ENCODE peak calls at places on chromosome 18, in six cellular contexts. X is neuronal stem cell, H is IMR-90, W is mesenchymal stem cell, R is trophoblast cell, C is H1. I is an unnamed sample.

GRCh38 chr18:58466636-58467205 is 162.2 kb downstream of the ALPK2 start:
- DNase-seq in X (no peak), H (no peak), W (no peak), R (no peak), C (no peak), I (no peak)

GRCh38 chr18:8260319-8260718 is 348.9 kb upstream of the RAB12 start:
- DNase-seq in X (no peak), H (peak), W (no peak), R (peak), C (no peak), I (peak)

GRCh38 chr18:22377769-22378168 is 39.9 kb downstream of the CTAGE1 start:
- DNase-seq in X (no peak), H (no peak), W (no peak), R (no peak), C (no peak), I (no peak)

GRCh38 chr18:79496978-79497637 is 101.4 kb downstream of the NFATC1 start:
- DNase-seq in X (no peak), H (peak), W (peak), R (no peak), C (no peak), I (no peak)

GRCh38 chr18:57901819-57902600 is 98.9 kb upstream of the ATP8B1 start:
- DNase-seq in X (no peak), H (peak), W (no peak), R (peak), C (no peak), I (no peak)

GRCh38 chr18:58522157-58522556 is 106.7 kb downstream of the ALPK2 start:
- DNase-seq in X (no peak), H (no peak), W (no peak), R (no peak), C (no peak), I (no peak)

GRCh38 chr18:68262697-68263293 is 452.1 kb downstream of the TMX3 start:
- DNase-seq in X (no peak), H (peak), W (peak), R (peak), C (no peak), I (no peak)

GRCh38 chr18:12811191-12811950 is 72.7 kb downstream of the PTPN2 start:
- DNase-seq in X (no peak), H (peak), W (no peak), R (peak), C (no peak), I (no peak)

GRCh38 chr18:51480562-51481261 is 283.2 kb upstream of the MEX3C start:
- DNase-seq in X (no peak), H (no peak), W (no peak), R (no peak), C (no peak), I (no peak)

GRCh38 chr18:24934231-24934932 is 417.6 kb downstream of the ZNF521 start:
- DNase-seq in X (no peak), H (no peak), W (no peak), R (no peak), C (no peak), I (no peak)

GRCh38 chr18:35097763-35098162 is 56.5 kb downstream of the MAPRE2 start:
- DNase-seq in X (no peak), H (no peak), W (no peak), R (no peak), C (no peak), I (no peak)

GRCh38 chr18:59517446-59518171 is 158.5 kb upstream of the LMAN1 start:
- DNase-seq in X (peak), H (peak), W (peak), R (peak), C (no peak), I (no peak)

GRCh38 chr18:33051397-33051796 is 278.6 kb upstream of the KLHL14 start:
- DNase-seq in X (no peak), H (no peak), W (peak), R (no peak), C (no peak), I (no peak)

GRCh38 chr18:1751249-1751648 is 820.1 kb downstream of the METTL4 start:
- DNase-seq in X (no peak), H (no peak), W (no peak), R (no peak), C (no peak), I (no peak)

GRCh38 chr18:64275593-64276309 is 126.9 kb upstream of the LINC00305 start:
- DNase-seq in X (no peak), H (no peak), W (no peak), R (no peak), C (no peak), I (no peak)
- H3K14ac ChIP-seq in X (no peak), H (no peak), W (no peak), R (no peak), C (no peak), I (no peak)

GRCh38 chr18:26714739-26715138 is 150.8 kb downstream of the AQP4 start:
- DNase-seq in X (no peak), H (no peak), W (no peak), R (no peak), C (no peak), I (no peak)
- H2BK120ac ChIP-seq in X (no peak), H (no peak), W (no peak), R (no peak), C (no peak), I (no peak)

DNA sequence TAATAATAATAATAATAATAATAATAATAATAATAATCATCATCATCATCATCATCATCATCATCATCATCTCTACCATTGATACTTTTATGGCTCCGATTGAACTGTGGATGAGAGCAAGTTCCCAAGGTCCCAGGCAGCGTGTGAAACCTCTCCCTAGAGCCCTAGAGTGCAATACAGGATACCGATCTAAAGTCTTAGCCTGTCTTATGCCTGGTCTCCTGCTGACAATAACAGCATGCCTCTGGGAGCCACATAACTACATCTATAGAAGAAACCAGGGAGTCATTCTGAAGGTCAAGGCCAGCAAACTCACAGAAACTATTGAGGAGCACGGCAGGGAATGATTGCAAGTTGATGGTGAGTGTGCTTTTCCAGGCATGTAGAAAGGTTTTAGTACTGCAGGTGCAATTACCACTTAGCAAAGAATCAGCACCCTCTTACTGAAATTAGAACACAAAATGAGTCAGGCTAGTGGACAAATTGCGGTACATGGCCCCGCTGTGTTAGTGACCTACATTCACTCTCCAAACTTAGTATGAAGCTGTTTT is 457.2 kb upstream of the CDH20 start:
- DNase-seq in X (no peak), H (no peak), W (no peak), R (no peak), C (no peak), I (no peak)
- H3K14ac ChIP-seq in X (no peak), H (no peak), W (no peak), R (no peak), C (no peak), I (no peak)

GRCh38 chr18:48802543-48803428 is 148.0 kb downstream of the SMAD7 start:
- DNase-seq in X (no peak), H (no peak), W (no peak), R (peak), C (no peak), I (peak)

GRCh38 chr18:48803518-48803917 is 147.2 kb downstream of the SMAD7 start:
- DNase-seq in X (no peak), H (no peak), W (no peak), R (no peak), C (no peak), I (peak)

GRCh38 chr18:48800877-48801727 is 149.7 kb downstream of the SMAD7 start:
- DNase-seq in X (no peak), H (peak), W (peak), R (no peak), C (no peak), I (peak)

GRCh38 chr18:48800479-48800876 is 150.3 kb downstream of the SMAD7 start:
- DNase-seq in X (no peak), H (no peak), W (no peak), R (no peak), C (no peak), I (peak)

GRCh38 chr18:48801728-48802542 is 148.8 kb downstream of the SMAD7 start:
- DNase-seq in X (no peak), H (no peak), W (no peak), R (peak), C (no peak), I (peak)
- H2BK120ac ChIP-seq in X (no peak), H (peak), W (no peak), R (peak), C (no peak), I (no peak)

DNA sequence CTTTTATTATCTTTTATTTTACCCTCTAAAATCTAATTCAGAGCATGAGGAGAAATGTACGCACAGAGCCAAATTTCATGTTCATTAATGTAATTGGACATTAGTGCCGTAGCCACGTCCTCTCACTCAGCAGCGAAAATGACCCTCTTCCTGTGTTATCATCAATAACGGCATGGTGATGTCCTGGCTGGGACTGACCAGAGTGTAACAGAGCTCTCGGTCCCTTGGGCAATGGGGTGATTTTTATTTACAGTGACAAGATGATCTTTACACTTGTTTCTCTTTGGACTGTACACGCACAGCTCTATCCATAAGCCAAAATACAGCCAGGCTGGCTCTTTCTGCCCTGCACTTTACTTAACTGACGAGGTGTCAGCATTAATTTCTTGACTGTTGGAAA is 308.1 kb upstream of the PIK3C3 start:
- DNase-seq in X (no peak), H (no peak), W (no peak), R (no peak), C (no peak), I (no peak)
- H3K14ac ChIP-seq in X (no peak), H (no peak), W (no peak), R (no peak), C (no peak), I (no peak)

GRCh38 chr18:56060967-56061541 is 473.1 kb upstream of the TCF4 start:
- DNase-seq in X (no peak), H (no peak), W (no peak), R (no peak), C (no peak), I (no peak)
- H2BK120ac ChIP-seq in X (no peak), H (no peak), W (no peak), R (no peak), C (no peak), I (no peak)

GRCh38 chr18:3594760-3595241 is 144.8 kb downstream of the TGIF1 start:
- DNase-seq in X (no peak), H (peak), W (peak), R (peak), C (no peak), I (no peak)
- H3K14ac ChIP-seq in X (no peak), H (peak), W (no peak), R (peak), C (no peak), I (no peak)

GRCh38 chr18:519019-519879 is 18.7 kb upstream of the COLEC12 start:
- DNase-seq in X (no peak), H (peak), W (peak), R (peak), C (no peak), I (no peak)

GRCh38 chr18:524496-524895 is 24.0 kb upstream of the COLEC12 start:
- DNase-seq in X (no peak), H (peak), W (peak), R (no peak), C (no peak), I (no peak)

GRCh38 chr18:526681-527080 is 26.2 kb upstream of the COLEC12 start:
- DNase-seq in X (no peak), H (no peak), W (no peak), R (no peak), C (no peak), I (no peak)

GRCh38 chr18:527136-527535 is 26.6 kb upstream of the COLEC12 start:
- DNase-seq in X (no peak), H (peak), W (no peak), R (no peak), C (no peak), I (no peak)

DNA sequence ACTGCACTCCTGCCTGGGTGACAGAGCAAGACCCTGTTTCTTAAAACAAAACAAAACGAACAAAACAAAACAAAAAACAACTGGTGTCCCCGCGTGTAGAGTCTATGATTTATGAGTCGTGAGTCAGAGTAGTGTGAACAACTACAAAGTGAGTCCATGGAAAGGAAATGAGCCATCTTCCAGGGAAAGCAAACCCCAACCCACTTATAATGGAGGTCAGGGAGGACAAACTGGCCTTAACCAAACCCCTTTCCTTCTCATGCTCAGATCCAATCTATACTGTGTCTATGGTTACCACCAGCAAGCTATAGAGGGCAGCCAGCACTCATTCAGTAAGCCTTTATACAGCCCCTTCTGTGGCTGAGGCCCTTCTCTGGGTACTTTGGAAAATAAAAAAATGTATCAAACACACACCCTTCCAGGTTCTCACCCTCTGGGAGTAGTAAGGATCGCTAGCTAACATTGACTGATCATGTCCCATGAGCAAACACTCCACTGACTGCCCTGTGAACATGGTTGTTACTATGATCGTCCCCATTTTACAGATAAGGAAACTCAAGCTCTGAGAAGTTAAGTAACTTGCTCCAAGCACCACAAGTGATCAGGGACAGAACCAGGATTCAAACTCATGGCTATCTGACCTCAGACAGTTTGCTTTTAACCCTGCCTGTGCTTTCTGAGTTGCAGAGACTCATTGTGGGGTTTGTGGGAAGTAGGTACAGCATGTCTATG is 24.7 kb upstream of the COLEC12 start:
- DNase-seq in X (no peak), H (peak), W (peak), R (no peak), C (no peak), I (no peak)
- H2BK120ac ChIP-seq in X (no peak), H (peak), W (no peak), R (no peak), C (no peak), I (no peak)

DNA sequence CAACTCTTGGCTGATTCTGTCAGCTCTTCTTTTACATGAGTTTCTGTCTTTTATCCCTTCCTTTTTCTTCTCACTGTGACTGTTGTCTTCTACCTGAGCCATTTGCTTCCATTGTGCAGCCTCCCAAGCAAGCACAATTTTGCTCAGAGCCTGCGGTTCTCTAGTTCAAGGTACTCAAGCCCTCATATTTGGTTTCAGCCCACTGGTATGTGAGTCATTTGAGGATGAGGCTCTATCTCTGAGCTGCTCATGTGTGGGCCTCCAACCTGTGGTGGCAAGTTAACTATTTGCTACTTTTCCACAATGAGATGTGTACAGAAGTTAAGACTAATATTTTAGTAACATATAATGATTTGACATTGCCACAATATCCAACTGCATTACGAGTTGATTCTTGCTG is 183.0 kb downstream of the PHLPP1 start:
- DNase-seq in X (no peak), H (no peak), W (no peak), R (peak), C (no peak), I (no peak)
- H3K14ac ChIP-seq in X (no peak), H (peak), W (no peak), R (no peak), C (no peak), I (no peak)